ENCODE peak calls at places on chromosomes 4 and X, in six cellular contexts. J is HL-60, I is mesendoderm, W is astrocyte of the cerebellum, X is sigmoid colon, L is right cardiac atrium. N is an unnamed sample.

GRCh38 chr4:147865926-147866325 is 134.0 kb downstream of the ARHGAP10 start:
- DNase-seq in I (peak), W (no peak), L (no peak), J (no peak), X (no peak), N (no peak)

GRCh38 chrX:22577181-22577580 is 304.5 kb downstream of the CBLL2 start:
- DNase-seq in X (no peak), I (no peak), W (peak), J (no peak), L (no peak), N (peak)

GRCh38 chr4:73435984-73436383 is at the start of gene AFP:
- DNase-seq in W (no peak), L (no peak), X (no peak), J (no peak), I (no peak), N (no peak)

GRCh38 chr4:143302526-143302925 is 34.1 kb upstream of the GAB1 start:
- DNase-seq in X (no peak), L (no peak), J (no peak), I (peak), W (peak), N (peak)

GRCh38 chr4:43718369-43718768 is 730.2 kb downstream of the KCTD8 start:
- DNase-seq in X (no peak), J (no peak), L (no peak), I (no peak), W (no peak), N (peak)

GRCh38 chrX:12970691-12971202 is 4.2 kb upstream of the TMSB4X start:
- DNase-seq in L (no peak), X (no peak), W (no peak), I (peak), J (peak), N (peak)

GRCh38 chrX:72526534-72527508 is 45.8 kb downstream of the HDAC8 start:
- DNase-seq in W (no peak), L (no peak), I (no peak), J (peak), X (no peak), N (no peak)

GRCh38 chr4:56979674-56980073 is 978 bp downstream of the POLR2B start:
- DNase-seq in W (no peak), I (peak), X (no peak), J (peak), L (peak), N (no peak)

GRCh38 chrX:121958886-121959285 is 911.5 kb downstream of the GLUD2 start:
- DNase-seq in J (no peak), L (no peak), X (no peak), W (no peak), I (no peak), N (no peak)

GRCh38 chr4:169099775-169100180 is 89.7 kb upstream of the CBR4 start:
- DNase-seq in J (no peak), L (no peak), I (no peak), X (peak), W (peak), N (peak)

GRCh38 chr4:87130482-87130881 is 89.9 kb downstream of the KLHL8 start:
- DNase-seq in X (no peak), W (no peak), L (no peak), I (no peak), J (no peak), N (no peak)

GRCh38 chr4:110897779-110898178 is 274.9 kb upstream of the PITX2 start:
- DNase-seq in J (no peak), W (no peak), X (no peak), I (no peak), L (no peak), N (no peak)

GRCh38 chrX:68199062-68199848 is 234.0 kb downstream of the OPHN1 start:
- DNase-seq in X (no peak), J (no peak), I (no peak), L (no peak), W (no peak), N (peak)

GRCh38 chrX:53281321-53281822 is at the start of gene IQSEC2:
- DNase-seq in L (peak), X (peak), I (peak), W (peak), J (peak), N (no peak)

GRCh38 chrX:53188763-53189162 is 36.2 kb downstream of the KDM5C start:
- DNase-seq in I (peak), W (no peak), X (no peak), J (no peak), L (no peak), N (no peak)

GRCh38 chr4:54587516-54587915 is 70.2 kb upstream of the KIT start:
- DNase-seq in J (no peak), W (no peak), X (no peak), I (no peak), L (no peak), N (no peak)

GRCh38 chrX:19194285-19195242 is 72.3 kb upstream of the ADGRG2 start:
- DNase-seq in X (no peak), L (no peak), J (no peak), I (no peak), W (no peak), N (no peak)

GRCh38 chr4:88985088-88985779 is 71.8 kb downstream of the FAM13A start:
- DNase-seq in L (no peak), X (no peak), I (no peak), J (no peak), W (peak), N (peak)

GRCh38 chrX:118528089-118528753 is 32.6 kb downstream of the DOCK11 start:
- DNase-seq in J (peak), W (no peak), X (no peak), L (no peak), I (no peak), N (no peak)

GRCh38 chr4:123870283-123870876 is 473.8 kb downstream of the SPRY1 start:
- DNase-seq in I (peak), J (no peak), L (no peak), W (no peak), X (no peak), N (no peak)

GRCh38 chrX:39813631-39814246 is 284.0 kb downstream of the BCOR start:
- DNase-seq in I (no peak), L (peak), X (peak), W (peak), J (no peak), N (peak)

GRCh38 chr4:149885896-149886295 is 70.3 kb upstream of the IQCM start:
- DNase-seq in W (no peak), L (no peak), X (no peak), J (no peak), I (no peak), N (peak)

GRCh38 chrX:24168807-24169206 is 19.3 kb downstream of the ZFX start:
- DNase-seq in L (no peak), I (no peak), J (no peak), W (no peak), X (no peak), N (no peak)

GRCh38 chrX:109843963-109844751 is 111.1 kb upstream of the ACSL4 start:
- DNase-seq in J (no peak), X (no peak), W (no peak), L (peak), I (no peak), N (no peak)

GRCh38 chr4:153205028-153205648 is 895 bp downstream of the TRIM2 start:
- DNase-seq in X (no peak), W (no peak), L (no peak), I (peak), J (no peak), N (no peak)

GRCh38 chrX:77937291-77937690 is 26.8 kb downstream of the ATP7A start:
- DNase-seq in X (no peak), W (peak), J (no peak), I (no peak), L (no peak), N (no peak)

GRCh38 chrX:120406638-120407037 is 44.7 kb downstream of the ATP1B4 start:
- DNase-seq in W (no peak), X (no peak), I (no peak), J (no peak), L (no peak), N (no peak)

GRCh38 chr4:76764251-76764650 is 133.7 kb downstream of the SOWAHB start:
- DNase-seq in W (no peak), L (no peak), X (no peak), I (peak), J (no peak), N (peak)

GRCh38 chrX:10833299-10834169 is 213.1 kb upstream of the MID1 start:
- DNase-seq in X (peak), J (peak), L (peak), I (peak), W (no peak), N (no peak)

GRCh38 chr4:123556526-123556925 is 159.9 kb downstream of the SPRY1 start:
- DNase-seq in L (no peak), J (no peak), W (no peak), X (no peak), I (no peak), N (no peak)

GRCh38 chrX:1316527-1316926 is 20.1 kb upstream of the IL3RA start:
- DNase-seq in J (peak), I (no peak), L (peak), X (peak), W (no peak), N (no peak)

GRCh38 chr4:114561590-114561989 is 37.0 kb upstream of the UGT8 start:
- DNase-seq in J (no peak), W (no peak), I (peak), X (no peak), L (no peak), N (no peak)

GRCh38 chrX:54248309-54248708 is 65.3 kb upstream of the FAM120C start:
- DNase-seq in I (peak), W (no peak), X (no peak), J (no peak), L (no peak), N (no peak)

GRCh38 chr4:145066063-145066501 is 31.9 kb downstream of the ANAPC10 start:
- DNase-seq in X (no peak), I (peak), W (peak), J (no peak), L (no peak), N (no peak)

GRCh38 chrX:29813174-29813573 is 402.2 kb upstream of the MAGEB2 start:
- DNase-seq in W (no peak), I (peak), J (no peak), X (no peak), L (no peak), N (no peak)

GRCh38 chrX:107716045-107716684 is 59.4 kb downstream of the TSC22D3 start:
- DNase-seq in W (no peak), L (peak), I (peak), X (no peak), J (no peak), N (no peak)

GRCh38 chrX:119234931-119235555 is 1.0 kb upstream of the PGRMC1 start:
- DNase-seq in X (no peak), W (no peak), L (peak), J (no peak), I (peak), N (no peak)

GRCh38 chr4:23567338-23567737 is 322.5 kb downstream of the PPARGC1A start:
- DNase-seq in L (no peak), X (no peak), W (no peak), J (no peak), I (no peak), N (no peak)

GRCh38 chr4:23577398-23577797 is 312.4 kb downstream of the PPARGC1A start:
- DNase-seq in I (no peak), X (no peak), W (no peak), J (no peak), L (no peak), N (no peak)

DNA sequence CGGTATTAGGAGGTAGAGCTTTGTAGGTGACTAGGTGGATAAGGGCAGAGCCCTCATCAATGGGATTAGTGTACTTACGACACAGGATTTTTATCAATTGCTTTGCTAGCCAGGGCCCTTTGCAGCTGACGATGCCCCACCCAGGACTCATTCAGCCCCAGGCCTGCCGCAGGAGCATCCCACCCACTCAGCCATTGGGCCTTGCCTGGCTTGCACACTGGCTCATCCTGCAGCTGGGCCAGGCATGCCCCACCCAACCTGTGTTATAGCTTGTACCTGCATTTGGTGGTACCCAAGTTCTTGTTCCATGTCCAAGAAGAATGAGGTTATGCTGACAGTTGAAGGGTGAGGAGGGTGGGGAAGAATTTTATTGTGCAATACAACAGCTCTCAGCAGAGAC is 317.5 kb downstream of the PPARGC1A start:
- DNase-seq in W (no peak), L (no peak), X (no peak), I (no peak), J (no peak), N (no peak)
- H3K4me3 ChIP-seq in W (no peak), L (no peak), X (no peak), I (no peak), J (no peak), N (no peak)

GRCh38 chrX:131287556-131288179 is 1.4 kb downstream of the IGSF1 start:
- DNase-seq in L (no peak), W (no peak), X (no peak), J (no peak), I (no peak), N (no peak)
- H3K4me3 ChIP-seq in L (no peak), W (no peak), X (no peak), J (no peak), I (no peak), N (no peak)

GRCh38 chrX:20663287-20663686 is 396.6 kb upstream of the RPS6KA3 start:
- DNase-seq in I (no peak), L (no peak), X (no peak), W (no peak), J (no peak), N (no peak)

GRCh38 chrX:20666316-20666715 is 399.6 kb upstream of the RPS6KA3 start:
- DNase-seq in J (no peak), X (no peak), L (no peak), W (no peak), I (no peak), N (no peak)

GRCh38 chrX:20664774-20665173 is 398.1 kb upstream of the RPS6KA3 start:
- DNase-seq in X (no peak), I (peak), W (no peak), L (no peak), J (no peak), N (no peak)

GRCh38 chrX:20668550-20668949 is 401.8 kb upstream of the RPS6KA3 start:
- DNase-seq in X (no peak), J (no peak), I (no peak), W (no peak), L (no peak), N (no peak)

GRCh38 chrX:20665441-20665840 is 398.7 kb upstream of the RPS6KA3 start:
- DNase-seq in J (no peak), L (no peak), I (peak), X (no peak), W (no peak), N (no peak)
- H3K4me3 ChIP-seq in J (no peak), L (no peak), I (no peak), X (no peak), W (no peak), N (no peak)

GRCh38 chr4:133574248-133574647 is 425.2 kb downstream of the PCDH10 start:
- DNase-seq in J (no peak), X (no peak), W (no peak), L (no peak), I (no peak), N (no peak)
- H3K4me3 ChIP-seq in J (no peak), X (no peak), W (no peak), L (no peak), I (no peak), N (no peak)

GRCh38 chr4:68271851-68272756 is 26.6 kb upstream of the TMPRSS11B start:
- DNase-seq in L (no peak), J (no peak), W (peak), X (no peak), I (peak), N (peak)
- H3K4me3 ChIP-seq in L (peak), J (no peak), W (peak), X (peak), I (no peak), N (peak)

GRCh38 chr4:40848981-40849380 is 99.2 kb downstream of the NSUN7 start:
- DNase-seq in W (peak), L (no peak), J (no peak), I (peak), X (no peak), N (no peak)

GRCh38 chr4:40848251-40848650 is 98.5 kb downstream of the NSUN7 start:
- DNase-seq in I (peak), J (no peak), W (no peak), X (peak), L (no peak), N (no peak)

GRCh38 chr4:40844261-40844660 is 94.5 kb downstream of the NSUN7 start:
- DNase-seq in W (no peak), X (peak), L (no peak), J (no peak), I (no peak), N (no peak)

GRCh38 chr4:40845136-40845910 is 95.6 kb downstream of the NSUN7 start:
- DNase-seq in I (no peak), W (no peak), J (no peak), X (peak), L (no peak), N (no peak)

GRCh38 chr4:40846556-40846955 is 96.8 kb downstream of the NSUN7 start:
- DNase-seq in I (no peak), J (no peak), X (no peak), L (no peak), W (no peak), N (no peak)
- H3K4me3 ChIP-seq in I (no peak), J (no peak), X (no peak), L (no peak), W (no peak), N (no peak)